ENCODE peak calls at places on chromosomes 7 and 10, in five cellular contexts. One of them, this sample, is unnamed. For H3K4me1, the result is how much of the 10 kb centered on the place peaks cover.

GRCh38 chr7:19080076-19080475 is 37.4 kb downstream of the TWIST1 start:
- DNase-seq in mesendoderm: peak
- DNase-seq in IMR-90: no peak
- DNase-seq in neuronal stem cell: no peak
- DNase-seq in mesenchymal stem cell: no peak
- DNase-seq in this sample: peak

GRCh38 chr7:4682621-4683042 is 537 bp downstream of the FOXK1 start:
- DNase-seq in mesendoderm: peak
- DNase-seq in IMR-90: peak
- DNase-seq in neuronal stem cell: no peak
- DNase-seq in mesenchymal stem cell: peak
- DNase-seq in this sample: peak

GRCh38 chr10:5534880-5535856 is 10.4 kb downstream of the CALML3 start:
- DNase-seq in mesendoderm: no peak
- DNase-seq in IMR-90: peak
- DNase-seq in neuronal stem cell: no peak
- DNase-seq in mesenchymal stem cell: peak
- DNase-seq in this sample: peak

GRCh38 chr10:93481213-93481930 is 762 bp downstream of the MYOF start:
- DNase-seq in mesendoderm: no peak
- DNase-seq in IMR-90: no peak
- DNase-seq in neuronal stem cell: no peak
- DNase-seq in mesenchymal stem cell: peak
- DNase-seq in this sample: no peak

GRCh38 chr7:124033093-124033806 is 383 bp upstream of the TMEM229A start:
- DNase-seq in mesendoderm: peak
- DNase-seq in IMR-90: no peak
- DNase-seq in neuronal stem cell: peak
- DNase-seq in mesenchymal stem cell: peak
- DNase-seq in this sample: no peak

GRCh38 chr10:3068968-3069737 is 1.8 kb downstream of the PFKP start:
- DNase-seq in mesendoderm: peak
- DNase-seq in IMR-90: peak
- DNase-seq in neuronal stem cell: no peak
- DNase-seq in mesenchymal stem cell: peak
- DNase-seq in this sample: no peak

GRCh38 chr7:106218546-106218945 is 66.2 kb downstream of the NAMPT start:
- DNase-seq in mesendoderm: no peak
- DNase-seq in IMR-90: peak
- DNase-seq in neuronal stem cell: no peak
- DNase-seq in mesenchymal stem cell: no peak
- DNase-seq in this sample: no peak

GRCh38 chr7:33916357-33917081 is 11.2 kb downstream of the BMPER start:
- DNase-seq in mesendoderm: no peak
- DNase-seq in IMR-90: peak
- DNase-seq in neuronal stem cell: no peak
- DNase-seq in mesenchymal stem cell: no peak
- DNase-seq in this sample: peak

GRCh38 chr7:143205560-143206293 is 16.1 kb upstream of the TAS2R40 start:
- DNase-seq in mesendoderm: no peak
- DNase-seq in IMR-90: no peak
- DNase-seq in neuronal stem cell: no peak
- DNase-seq in mesenchymal stem cell: no peak
- DNase-seq in this sample: peak

GRCh38 chr7:43138710-43139601 is 26.5 kb downstream of the HECW1 start:
- DNase-seq in mesendoderm: peak
- DNase-seq in IMR-90: peak
- DNase-seq in neuronal stem cell: peak
- DNase-seq in mesenchymal stem cell: peak
- DNase-seq in this sample: peak

GRCh38 chr10:71006497-71006896 is 118.1 kb upstream of the PCBD1 start:
- DNase-seq in mesendoderm: peak
- DNase-seq in IMR-90: no peak
- DNase-seq in neuronal stem cell: peak
- DNase-seq in mesenchymal stem cell: no peak
- DNase-seq in this sample: no peak

GRCh38 chr10:72038458-72039001 is 49.8 kb downstream of the SPOCK2 start:
- DNase-seq in mesendoderm: peak
- DNase-seq in IMR-90: peak
- DNase-seq in neuronal stem cell: no peak
- DNase-seq in mesenchymal stem cell: peak
- DNase-seq in this sample: peak

GRCh38 chr10:74921744-74922143 is 95.3 kb downstream of the KAT6B start:
- DNase-seq in mesendoderm: peak
- DNase-seq in IMR-90: peak
- DNase-seq in neuronal stem cell: peak
- DNase-seq in mesenchymal stem cell: no peak
- DNase-seq in this sample: no peak

GRCh38 chr10:116270691-116271592 is 2.1 kb downstream of the GFRA1 start:
- DNase-seq in mesendoderm: peak
- DNase-seq in IMR-90: peak
- DNase-seq in neuronal stem cell: peak
- DNase-seq in mesenchymal stem cell: peak
- DNase-seq in this sample: no peak

GRCh38 chr7:87600130-87601124 is at the start of gene ABCB1:
- DNase-seq in mesendoderm: peak
- DNase-seq in IMR-90: peak
- DNase-seq in neuronal stem cell: peak
- DNase-seq in mesenchymal stem cell: peak
- DNase-seq in this sample: peak

GRCh38 chr7:105982388-105982787 is 19.3 kb downstream of the CDHR3 start:
- DNase-seq in mesendoderm: peak
- DNase-seq in IMR-90: no peak
- DNase-seq in neuronal stem cell: no peak
- DNase-seq in mesenchymal stem cell: no peak
- DNase-seq in this sample: no peak

GRCh38 chr7:116929021-116929420 is 24.3 kb upstream of the ST7 start:
- DNase-seq in mesendoderm: no peak
- DNase-seq in IMR-90: no peak
- DNase-seq in neuronal stem cell: no peak
- DNase-seq in mesenchymal stem cell: no peak
- DNase-seq in this sample: no peak

GRCh38 chr7:11082552-11083213 is 109.0 kb downstream of the PHF14 start:
- DNase-seq in mesendoderm: peak
- DNase-seq in IMR-90: peak
- DNase-seq in neuronal stem cell: no peak
- DNase-seq in mesenchymal stem cell: no peak
- DNase-seq in this sample: peak

GRCh38 chr10:92150798-92151197 is 140.1 kb downstream of the CPEB3 start:
- DNase-seq in mesendoderm: no peak
- DNase-seq in IMR-90: no peak
- DNase-seq in neuronal stem cell: no peak
- DNase-seq in mesenchymal stem cell: no peak
- DNase-seq in this sample: no peak

GRCh38 chr10:117609095-117609821 is 66.7 kb downstream of the EMX2 start:
- DNase-seq in mesendoderm: no peak
- DNase-seq in IMR-90: peak
- DNase-seq in neuronal stem cell: no peak
- DNase-seq in mesenchymal stem cell: peak
- DNase-seq in this sample: peak

GRCh38 chr7:111633878-111634277 is 71.6 kb upstream of the IMMP2L start:
- DNase-seq in mesendoderm: no peak
- DNase-seq in IMR-90: no peak
- DNase-seq in neuronal stem cell: no peak
- DNase-seq in mesenchymal stem cell: no peak
- DNase-seq in this sample: no peak

GRCh38 chr10:101797403-101798059 is 14.3 kb upstream of the NPM3 start:
- DNase-seq in mesendoderm: no peak
- DNase-seq in IMR-90: no peak
- DNase-seq in neuronal stem cell: no peak
- DNase-seq in mesenchymal stem cell: no peak
- DNase-seq in this sample: no peak

GRCh38 chr10:87505366-87506113 is 847 bp downstream of the MINPP1 start:
- DNase-seq in mesendoderm: peak
- DNase-seq in IMR-90: peak
- DNase-seq in neuronal stem cell: peak
- DNase-seq in mesenchymal stem cell: peak
- DNase-seq in this sample: peak

GRCh38 chr10:88557659-88558058 is 25.5 kb downstream of the RNLS start:
- DNase-seq in mesendoderm: no peak
- DNase-seq in IMR-90: peak
- DNase-seq in neuronal stem cell: no peak
- DNase-seq in mesenchymal stem cell: peak
- DNase-seq in this sample: no peak

GRCh38 chr10:100998183-100998990 is 1.2 kb upstream of the LZTS2 start:
- DNase-seq in mesendoderm: peak
- DNase-seq in IMR-90: peak
- DNase-seq in neuronal stem cell: no peak
- DNase-seq in mesenchymal stem cell: peak
- DNase-seq in this sample: peak

GRCh38 chr10:63758080-63758479 is 236.9 kb downstream of the REEP3 start:
- DNase-seq in mesendoderm: no peak
- DNase-seq in IMR-90: peak
- DNase-seq in neuronal stem cell: no peak
- DNase-seq in mesenchymal stem cell: no peak
- DNase-seq in this sample: no peak

GRCh38 chr10:3460420-3461128 is 288.0 kb upstream of the PITRM1 start:
- DNase-seq in mesendoderm: no peak
- DNase-seq in IMR-90: no peak
- DNase-seq in neuronal stem cell: no peak
- DNase-seq in mesenchymal stem cell: no peak
- DNase-seq in this sample: no peak

GRCh38 chr10:12710157-12710556 is 291.4 kb downstream of the CCDC3 start:
- DNase-seq in mesendoderm: no peak
- DNase-seq in IMR-90: no peak
- DNase-seq in neuronal stem cell: no peak
- DNase-seq in mesenchymal stem cell: no peak
- DNase-seq in this sample: no peak

GRCh38 chr10:101062231-101063161 is 707 bp downstream of the KAZALD1 start:
- DNase-seq in mesendoderm: peak
- DNase-seq in IMR-90: peak
- DNase-seq in neuronal stem cell: peak
- DNase-seq in mesenchymal stem cell: peak
- DNase-seq in this sample: peak

GRCh38 chr7:116792813-116793212 is 69.6 kb upstream of the CAPZA2 start:
- DNase-seq in mesendoderm: no peak
- DNase-seq in IMR-90: no peak
- DNase-seq in neuronal stem cell: no peak
- DNase-seq in mesenchymal stem cell: no peak
- DNase-seq in this sample: no peak

GRCh38 chr7:130814753-130815152 is 80.7 kb upstream of the KLF14 start:
- DNase-seq in mesendoderm: peak
- DNase-seq in IMR-90: peak
- DNase-seq in neuronal stem cell: no peak
- DNase-seq in mesenchymal stem cell: peak
- DNase-seq in this sample: peak

GRCh38 chr7:100464210-100464660 is at the start of gene SPACDR:
- DNase-seq in mesendoderm: no peak
- DNase-seq in IMR-90: peak
- DNase-seq in neuronal stem cell: no peak
- DNase-seq in mesenchymal stem cell: no peak
- DNase-seq in this sample: no peak

DNA sequence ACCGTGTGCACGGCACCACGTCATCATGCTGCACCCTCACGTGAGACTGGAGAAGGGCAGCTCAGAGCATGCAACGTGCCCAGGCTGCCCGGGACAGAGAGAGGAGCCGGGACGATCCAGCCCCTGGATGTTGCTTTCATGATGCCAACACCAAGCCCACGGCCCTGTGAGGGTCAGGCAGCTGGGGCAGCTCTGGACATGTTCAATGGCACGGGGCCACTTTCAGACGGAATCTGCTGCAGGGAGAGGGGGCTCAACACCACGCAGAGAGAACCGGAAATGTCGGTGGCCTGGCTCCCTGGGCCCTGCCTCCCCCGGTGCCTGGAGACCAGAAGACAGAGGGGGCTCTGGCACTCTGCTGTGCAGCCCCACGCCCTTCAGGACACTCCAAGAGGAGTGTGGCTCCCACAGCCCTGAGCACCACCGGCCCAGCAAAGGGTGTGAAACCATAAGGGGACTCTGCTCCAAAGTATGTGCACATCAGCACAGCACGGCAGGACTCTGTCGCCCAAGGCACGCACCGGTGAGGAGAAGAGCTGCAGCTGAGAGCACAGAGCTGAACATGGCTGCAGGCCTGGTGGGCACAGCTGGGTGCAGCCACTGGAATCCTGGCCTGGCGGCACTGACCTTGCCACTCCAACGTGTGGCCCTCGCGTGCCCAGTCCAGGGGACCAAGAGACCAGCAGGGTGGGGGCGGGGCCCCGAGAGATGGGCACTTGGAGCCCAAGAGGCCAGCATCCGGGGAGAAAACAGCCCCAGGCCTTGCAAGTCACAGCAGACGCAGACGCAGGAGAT is 70.3 kb upstream of the PDGFA start:
- DNase-seq in mesendoderm: no peak
- DNase-seq in IMR-90: no peak
- DNase-seq in neuronal stem cell: no peak
- DNase-seq in mesenchymal stem cell: no peak
- DNase-seq in this sample: peak
- H3K4me3 ChIP-seq in mesendoderm: no peak
- H3K4me3 ChIP-seq in IMR-90: no peak
- H3K4me3 ChIP-seq in neuronal stem cell: no peak
- H3K4me3 ChIP-seq in mesenchymal stem cell: no peak
- H3K4me3 ChIP-seq in this sample: peak

GRCh38 chr7:134778941-134779740 is at the start of gene CALD1:
- DNase-seq in mesendoderm: peak
- DNase-seq in IMR-90: peak
- DNase-seq in neuronal stem cell: peak
- DNase-seq in mesenchymal stem cell: peak
- DNase-seq in this sample: peak
- H2BK5ac ChIP-seq in mesendoderm: peak
- H2BK5ac ChIP-seq in IMR-90: peak
- H2BK5ac ChIP-seq in neuronal stem cell: no peak
- H2BK5ac ChIP-seq in mesenchymal stem cell: peak
- H2BK5ac ChIP-seq in this sample: peak

DNA sequence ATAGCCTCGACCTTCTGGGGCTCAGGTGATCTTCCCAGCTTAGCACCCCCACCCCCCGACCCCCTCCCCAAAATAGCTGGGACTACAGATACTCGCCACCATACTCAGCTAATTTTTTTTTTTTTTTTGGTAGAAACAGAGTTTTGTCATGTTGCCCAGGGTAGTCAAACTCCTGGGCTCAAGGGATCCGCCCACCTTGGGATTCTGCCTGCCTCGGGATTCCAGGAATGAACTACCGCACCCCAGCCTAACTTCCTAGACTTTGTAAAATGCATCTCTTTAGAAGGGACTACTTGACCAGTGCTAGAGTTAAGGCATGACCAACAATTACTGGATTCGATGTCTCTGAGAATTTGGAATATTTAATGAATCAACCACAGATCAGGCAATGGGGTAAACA is 85.9 kb downstream of the MDFIC start:
- DNase-seq in mesendoderm: no peak
- DNase-seq in IMR-90: no peak
- DNase-seq in neuronal stem cell: no peak
- DNase-seq in mesenchymal stem cell: no peak
- DNase-seq in this sample: no peak
- H3K4me1 ChIP-seq in mesendoderm: under half
- H3K4me1 ChIP-seq in IMR-90: under half
- H3K4me1 ChIP-seq in neuronal stem cell: under half
- H3K4me1 ChIP-seq in mesenchymal stem cell: under half
- H3K4me1 ChIP-seq in this sample: under half

DNA sequence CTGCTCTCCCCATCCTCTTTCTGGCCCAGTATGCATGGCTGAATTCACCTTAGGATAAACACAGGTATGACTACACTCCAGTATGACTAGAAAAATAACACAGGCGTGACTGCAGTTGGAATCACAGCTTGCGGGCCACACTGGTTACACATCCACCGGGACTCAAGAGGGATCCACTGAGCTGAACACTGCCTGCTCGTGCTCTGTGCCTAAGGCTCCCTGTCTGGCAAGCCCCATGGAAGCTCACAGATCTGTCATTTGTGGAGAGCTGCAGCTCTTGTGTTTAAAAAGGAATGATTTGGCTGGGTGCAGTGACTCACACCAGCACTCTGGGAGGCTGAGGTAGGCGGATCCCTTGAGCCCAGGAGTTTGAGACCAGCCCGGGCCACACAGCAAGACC is 26.8 kb downstream of the VOPP1 start:
- DNase-seq in mesendoderm: no peak
- DNase-seq in IMR-90: peak
- DNase-seq in neuronal stem cell: no peak
- DNase-seq in mesenchymal stem cell: peak
- DNase-seq in this sample: peak
- H3K4me3 ChIP-seq in mesendoderm: no peak
- H3K4me3 ChIP-seq in IMR-90: no peak
- H3K4me3 ChIP-seq in neuronal stem cell: no peak
- H3K4me3 ChIP-seq in mesenchymal stem cell: no peak
- H3K4me3 ChIP-seq in this sample: no peak